ENCODE peak calls at places on chromosomes 16 and 17, in eight cellular contexts. O is tibial artery, X is lung, I is heart left ventricle, E is GM23248, J is HepG2, D is esophagus squamous epithelium, G is hepatocyte. Q is an unnamed sample. For H3K36me3 and H3K9me3, the result is how much of the 10 kb centered on the place peaks cover.

GRCh38 chr17:4881761-4882555 is 17.4 kb upstream of the C17orf107 start:
- DNase-seq in E (peak), G (peak), I (peak), X (peak), J (peak), O (no peak), D (no peak), Q (no peak)

GRCh38 chr17:78294776-78295175 is 63.3 kb downstream of the TMEM235 start:
- DNase-seq in O (no peak), I (no peak), G (no peak), E (no peak), X (no peak), J (no peak), D (no peak), Q (no peak)

GRCh38 chr16:11681977-11682654 is 13.9 kb downstream of the SNN start:
- DNase-seq in D (no peak), G (no peak), X (no peak), E (no peak), O (no peak), I (no peak), J (no peak), Q (no peak)

GRCh38 chr17:40718904-40719303 is 15.4 kb upstream of the KRT24 start:
- DNase-seq in E (no peak), O (no peak), I (no peak), J (no peak), G (peak), X (no peak), D (no peak), Q (no peak)

GRCh38 chr16:970766-971581 is at the start of gene LMF1:
- DNase-seq in I (peak), X (peak), D (peak), G (peak), E (peak), O (peak), J (peak), Q (peak)

GRCh38 chr16:27967169-27967568 is 96.3 kb downstream of the GSG1L start:
- DNase-seq in I (no peak), D (no peak), X (no peak), O (no peak), E (no peak), G (no peak), J (no peak), Q (no peak)

GRCh38 chr16:11627822-11628457 is 40.3 kb upstream of the SNN start:
- DNase-seq in J (no peak), E (peak), G (peak), D (no peak), O (peak), X (no peak), I (no peak), Q (no peak)

GRCh38 chr16:11263737-11264136 is 5.4 kb downstream of the TNP2 start:
- DNase-seq in O (no peak), I (no peak), G (no peak), X (no peak), E (no peak), J (no peak), D (no peak), Q (no peak)

GRCh38 chr17:9899280-9900018 is 5.6 kb downstream of the RCVRN start:
- DNase-seq in O (no peak), J (no peak), I (no peak), X (no peak), E (no peak), G (no peak), D (no peak), Q (no peak)

GRCh38 chr17:78322858-78323455 is 36.9 kb downstream of the SOCS3 start:
- DNase-seq in D (no peak), J (no peak), X (no peak), O (no peak), I (peak), G (no peak), E (peak), Q (no peak)

GRCh38 chr17:7004398-7005253 is 7.8 kb upstream of the RNASEK start:
- DNase-seq in O (no peak), G (peak), X (no peak), E (peak), I (no peak), D (no peak), J (peak), Q (no peak)

GRCh38 chr17:40351185-40352043 is 13.1 kb downstream of the GJD3 start:
- DNase-seq in O (no peak), I (no peak), G (peak), E (no peak), J (no peak), D (no peak), X (no peak), Q (no peak)

GRCh38 chr16:19386555-19386954 is 31.1 kb upstream of the TMC5 start:
- DNase-seq in I (no peak), X (no peak), O (no peak), D (no peak), J (no peak), E (no peak), G (peak), Q (no peak)

GRCh38 chr16:54090602-54091001 is 196.0 kb downstream of the IRX3 start:
- DNase-seq in G (no peak), E (no peak), I (no peak), J (no peak), D (no peak), X (no peak), O (no peak), Q (no peak)
- H3K36me3 ChIP-seq in G (under half), E (under half), I (under half), J (under half), D (under half), X (under half), O (under half), Q (under half)

GRCh38 chr17:56679148-56679766 is 85.8 kb downstream of the NOG start:
- DNase-seq in D (no peak), J (peak), O (no peak), X (no peak), G (peak), E (peak), I (no peak), Q (no peak)
- H3K4me3 ChIP-seq in D (peak), J (no peak), O (peak), X (no peak), G (peak), E (peak), I (peak), Q (no peak)

DNA sequence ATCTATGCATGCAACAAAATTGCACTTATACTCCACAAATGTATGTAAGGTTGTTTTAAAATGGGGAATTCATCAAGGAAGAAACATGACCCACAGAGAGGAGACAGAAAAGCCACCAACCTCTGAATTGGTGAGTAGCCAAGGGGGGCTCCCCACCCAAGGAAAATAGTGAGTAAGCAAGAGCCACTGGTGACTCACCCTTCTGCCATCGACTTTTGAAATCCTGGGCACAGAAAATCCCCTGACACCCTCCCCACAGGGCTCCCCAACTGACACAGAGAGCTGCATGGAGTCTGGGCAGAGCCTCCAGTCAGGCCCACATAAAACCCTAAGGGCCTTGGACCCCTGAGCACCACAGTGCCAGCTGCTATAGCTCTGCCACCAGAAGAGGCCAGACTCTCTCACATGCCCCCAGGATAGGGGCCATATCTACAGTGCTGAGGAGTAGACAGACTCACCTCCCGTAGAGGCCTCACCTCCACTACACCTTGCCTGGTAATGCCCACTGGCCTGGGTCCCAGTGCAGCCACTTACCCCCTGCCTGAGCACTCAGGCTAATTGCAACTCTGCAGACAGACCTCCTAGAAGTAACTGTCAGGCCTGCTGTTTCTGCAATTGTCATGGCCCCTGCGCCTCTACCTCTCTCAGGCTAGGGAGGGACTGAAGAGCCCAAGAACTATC is 244.7 kb upstream of the WSB1 start:
- DNase-seq in E (no peak), D (no peak), G (no peak), X (no peak), J (no peak), I (no peak), O (no peak), Q (peak)
- H3K9me3 ChIP-seq in E (under half), D (under half), G (under half), X (under half), J (under half), I (under half), O (under half), Q (under half)

GRCh38 chr17:77208217-77208808 is 67.5 kb downstream of the SEC14L1 start:
- DNase-seq in O (peak), G (peak), J (peak), X (no peak), D (no peak), I (peak), E (peak), Q (peak)
- H3K36me3 ChIP-seq in O (half or more), G (under half), J (half or more), X (under half), D (half or more), I (half or more), E (under half), Q (half or more)

GRCh38 chr16:89881368-89881730 is 8.0 kb downstream of the TCF25 start:
- DNase-seq in X (no peak), I (no peak), D (no peak), J (no peak), E (no peak), G (no peak), O (no peak), Q (no peak)
- H3K4me3 ChIP-seq in X (no peak), I (no peak), D (no peak), J (no peak), E (no peak), G (no peak), O (no peak), Q (no peak)

GRCh38 chr16:3295783-3296182 is 9.4 kb downstream of the TIGD7 start:
- DNase-seq in I (no peak), G (no peak), D (no peak), E (no peak), J (no peak), X (no peak), O (no peak), Q (no peak)
- H3K9me3 ChIP-seq in I (half or more), G (under half), D (under half), E (under half), J (under half), X (under half), O (half or more), Q (half or more)

GRCh38 chr16:29804020-29804419 is 2.3 kb upstream of the MAZ start:
- DNase-seq in J (no peak), X (no peak), G (no peak), E (no peak), O (no peak), D (no peak), I (no peak), Q (no peak)

GRCh38 chr16:29805232-29806095 is 865 bp upstream of the MAZ start:
- DNase-seq in I (peak), J (peak), D (peak), X (peak), G (peak), E (peak), O (peak), Q (peak)

GRCh38 chr16:29802416-29802935 is 3.9 kb upstream of the MAZ start:
- DNase-seq in G (no peak), X (no peak), I (no peak), E (no peak), J (no peak), D (no peak), O (no peak), Q (no peak)

GRCh38 chr16:29806096-29806579 is at the start of gene MAZ:
- DNase-seq in X (no peak), I (no peak), D (no peak), G (peak), E (no peak), O (no peak), J (no peak), Q (peak)

GRCh38 chr16:29804455-29805231 is 1.7 kb upstream of the MAZ start:
- DNase-seq in O (peak), G (no peak), D (no peak), I (peak), J (no peak), E (peak), X (no peak), Q (peak)
- H3K36me3 ChIP-seq in O (under half), G (under half), D (under half), I (under half), J (half or more), E (under half), X (under half), Q (half or more)

DNA sequence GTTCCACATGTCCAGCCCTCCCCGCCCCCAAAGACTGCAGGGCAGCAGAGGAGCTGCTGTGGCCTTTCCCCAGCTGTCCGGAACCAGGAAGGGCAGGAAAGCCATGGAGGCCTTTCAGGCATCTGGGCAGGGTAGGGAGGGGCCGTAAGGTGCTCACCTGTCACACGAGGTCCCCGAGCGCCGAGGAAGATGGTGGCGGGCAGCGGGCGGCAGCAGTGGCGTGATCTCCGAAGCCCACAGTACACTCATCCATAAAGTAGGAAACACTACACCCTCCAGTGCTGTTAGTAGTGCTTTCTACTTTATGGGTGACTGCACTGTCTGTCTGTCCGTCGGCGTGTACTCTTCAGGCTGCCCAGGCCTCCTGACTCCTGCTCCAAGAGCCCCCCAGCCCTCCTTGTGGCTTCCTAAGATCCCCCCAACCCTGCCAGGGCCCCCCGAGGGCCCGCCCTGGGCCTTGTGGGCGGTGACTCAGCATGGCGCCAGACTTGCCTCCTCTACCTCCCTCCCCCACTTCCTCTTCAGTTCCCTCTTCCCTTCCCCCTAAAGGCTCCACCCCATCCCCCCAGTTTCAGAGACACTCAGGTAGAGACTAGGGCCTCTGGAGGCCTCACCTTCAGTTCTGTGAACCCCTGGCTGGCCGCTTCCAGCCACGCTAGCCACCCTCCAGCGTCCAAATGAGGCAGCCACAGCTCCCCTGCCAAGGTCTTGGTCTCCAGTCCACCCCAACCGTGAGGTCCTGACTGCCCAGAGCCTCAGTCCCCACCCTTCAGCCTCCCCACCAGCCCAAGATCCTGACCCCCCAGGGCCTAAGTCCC is 2.6 kb upstream of the TSPOAP1 start:
- DNase-seq in O (no peak), I (no peak), E (no peak), X (peak), D (no peak), J (no peak), G (no peak), Q (no peak)
- H3K4me3 ChIP-seq in O (peak), I (peak), E (no peak), X (peak), D (peak), J (no peak), G (no peak), Q (no peak)

DNA sequence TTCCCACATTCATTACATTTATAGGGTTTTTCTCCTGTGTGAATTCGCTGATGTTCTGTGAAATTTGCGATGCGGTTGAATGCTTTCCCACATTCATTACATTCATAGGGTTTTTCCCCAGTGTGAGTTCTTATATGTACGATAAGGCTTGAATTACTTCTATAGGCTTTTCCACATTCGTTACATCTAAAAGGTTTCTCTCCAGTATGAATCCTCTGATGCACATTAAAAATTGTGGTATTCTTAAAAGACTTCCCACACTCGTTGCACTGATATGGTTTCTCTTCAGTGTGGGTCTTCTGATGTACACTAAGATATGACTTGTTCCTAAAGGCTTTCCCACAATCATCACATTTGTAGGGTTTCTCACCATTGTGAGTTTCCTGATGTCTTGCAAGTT is 30.4 kb downstream of the ZNF624 start:
- DNase-seq in X (no peak), D (no peak), I (no peak), O (no peak), G (no peak), E (no peak), J (no peak), Q (no peak)
- H3K9me3 ChIP-seq in X (under half), D (under half), I (half or more), O (under half), G (half or more), E (under half), J (half or more), Q (under half)